ENCODE peak calls at places on chromosomes 5 and 9, in five cellular contexts. J is GM06990, H is fibroblast of lung, Y is fibroblast of pulmonary artery, E is uterus. P is an unnamed sample.

GRCh38 chr5:142445266-142445665 is 120.4 kb upstream of the SPRY4 start:
- DNase-seq in J (no peak), H (peak), Y (no peak), E (no peak), P (peak)

GRCh38 chr5:107425541-107426031 is 245.2 kb downstream of the EFNA5 start:
- DNase-seq in J (no peak), H (peak), Y (peak), E (no peak), P (peak)

GRCh38 chr5:150540615-150541396 is 32.9 kb downstream of the NDST1 start:
- DNase-seq in J (no peak), H (peak), Y (peak), E (peak), P (peak)

GRCh38 chr5:56026863-56027300 is 32.1 kb upstream of the IL6ST start:
- DNase-seq in J (peak), H (peak), Y (peak), E (no peak), P (no peak)

GRCh38 chr9:115340314-115340713 is 222.4 kb upstream of the TNC start:
- DNase-seq in J (no peak), H (no peak), Y (no peak), E (no peak), P (no peak)

GRCh38 chr9:4973246-4973645 is 11.8 kb upstream of the JAK2 start:
- DNase-seq in J (no peak), H (peak), Y (no peak), E (no peak), P (no peak)

GRCh38 chr9:19239955-19240354 is 9.5 kb downstream of the DENND4C start:
- DNase-seq in J (no peak), H (no peak), Y (peak), E (no peak), P (no peak)

GRCh38 chr5:15566306-15566705 is 66.3 kb downstream of the FBXL7 start:
- DNase-seq in J (no peak), H (peak), Y (no peak), E (no peak), P (no peak)

GRCh38 chr5:181199881-181200282 is 5.1 kb downstream of the TRIM7 start:
- DNase-seq in J (no peak), H (no peak), Y (no peak), E (no peak), P (no peak)

GRCh38 chr5:31811210-31811609 is 172.3 kb downstream of the PDZD2 start:
- DNase-seq in J (no peak), H (peak), Y (peak), E (no peak), P (no peak)

GRCh38 chr9:131420913-131421312 is 27.0 kb downstream of the PRRC2B start:
- DNase-seq in J (no peak), H (peak), Y (peak), E (no peak), P (no peak)

GRCh38 chr5:134749415-134749814 is 9.2 kb upstream of the DDX46 start:
- DNase-seq in J (no peak), H (peak), Y (no peak), E (no peak), P (no peak)

GRCh38 chr5:4862500-4862899 is 277.6 kb upstream of the ADAMTS16 start:
- DNase-seq in J (no peak), H (peak), Y (peak), E (no peak), P (no peak)

GRCh38 chr9:133768371-133768858 is 30.3 kb upstream of the SARDH start:
- DNase-seq in J (no peak), H (no peak), Y (no peak), E (no peak), P (no peak)

GRCh38 chr9:125812403-125812802 is 65.2 kb downstream of the PBX3 start:
- DNase-seq in J (no peak), H (no peak), Y (no peak), E (no peak), P (no peak)

GRCh38 chr5:179124853-179125788 is 64.9 kb downstream of the ZNF354C start:
- DNase-seq in J (no peak), H (no peak), Y (no peak), E (no peak), P (peak)

GRCh38 chr5:25006734-25007133 is 362.0 kb upstream of the CDH10 start:
- DNase-seq in J (no peak), H (peak), Y (peak), E (no peak), P (no peak)

GRCh38 chr5:79357401-79357800 is 121.5 kb downstream of the JMY start:
- DNase-seq in J (no peak), H (peak), Y (peak), E (no peak), P (no peak)

GRCh38 chr5:102853680-102854079 is 98.6 kb downstream of the PAM start:
- DNase-seq in J (no peak), H (peak), Y (no peak), E (no peak), P (no peak)

GRCh38 chr9:107373809-107374208 is 90.7 kb downstream of the RAD23B start:
- DNase-seq in J (no peak), H (no peak), Y (no peak), E (no peak), P (no peak)

GRCh38 chr5:136192526-136193395 is at the start of gene SMIM32:
- DNase-seq in J (peak), H (peak), Y (peak), E (no peak), P (peak)

GRCh38 chr5:100903036-100903887 is at the start of gene ST8SIA4:
- DNase-seq in J (peak), H (peak), Y (peak), E (peak), P (no peak)

GRCh38 chr9:14215614-14216013 is 98.3 kb downstream of the NFIB start:
- DNase-seq in J (no peak), H (peak), Y (peak), E (no peak), P (no peak)

GRCh38 chr9:133278161-133279131 is 3.4 kb upstream of the ABO start:
- DNase-seq in J (no peak), H (no peak), Y (no peak), E (no peak), P (no peak)

GRCh38 chr9:104826911-104827310 is 63.0 kb downstream of the NIPSNAP3B start:
- DNase-seq in J (no peak), H (no peak), Y (no peak), E (no peak), P (no peak)

GRCh38 chr5:95840969-95841368 is 18.4 kb upstream of the GLRX start:
- DNase-seq in J (no peak), H (no peak), Y (no peak), E (no peak), P (no peak)

GRCh38 chr5:72499730-72500129 is 7.5 kb downstream of the ZNF366 start:
- DNase-seq in J (no peak), H (no peak), Y (no peak), E (peak), P (no peak)

GRCh38 chr5:79236364-79236969 is 536 bp downstream of the JMY start:
- DNase-seq in J (peak), H (peak), Y (peak), E (no peak), P (no peak)

GRCh38 chr5:75671506-75671905 is 45.7 kb downstream of the POC5 start:
- DNase-seq in J (no peak), H (no peak), Y (peak), E (no peak), P (no peak)
- H3K4me3 ChIP-seq in J (no peak), H (no peak), Y (no peak), E (no peak), P (no peak)

DNA sequence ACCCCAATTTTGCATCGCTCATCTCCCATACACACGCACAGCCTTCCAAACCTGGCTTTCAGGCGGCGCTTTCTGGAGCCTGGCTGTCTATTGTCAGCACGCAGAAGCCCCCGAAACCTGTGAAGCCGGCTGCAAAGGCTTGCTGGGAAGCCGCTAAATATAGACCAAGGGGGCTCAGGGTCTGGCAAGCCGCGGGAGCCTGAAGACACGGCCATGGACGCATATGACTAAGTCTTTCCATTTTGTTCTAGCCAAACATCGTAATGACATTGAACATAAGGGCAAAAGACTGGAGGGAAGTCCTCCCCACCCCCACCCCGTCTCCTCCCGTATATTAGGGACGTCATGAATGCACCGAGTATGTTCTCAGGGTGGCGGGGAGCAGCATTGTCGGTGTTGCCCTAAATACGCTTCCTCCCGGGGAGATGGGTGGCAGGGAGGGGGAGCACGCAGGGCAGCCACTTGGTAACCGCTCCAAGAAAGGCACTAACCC is 1.1 kb downstream of the CTNND2 start:
- DNase-seq in J (peak), H (peak), Y (no peak), E (no peak), P (no peak)
- H3K4me3 ChIP-seq in J (no peak), H (no peak), Y (no peak), E (no peak), P (no peak)

GRCh38 chr9:37025381-37026084 is 8.5 kb downstream of the PAX5 start:
- DNase-seq in J (no peak), H (no peak), Y (no peak), E (no peak), P (no peak)
- H3K4me3 ChIP-seq in J (peak), H (no peak), Y (peak), E (peak), P (no peak)

DNA sequence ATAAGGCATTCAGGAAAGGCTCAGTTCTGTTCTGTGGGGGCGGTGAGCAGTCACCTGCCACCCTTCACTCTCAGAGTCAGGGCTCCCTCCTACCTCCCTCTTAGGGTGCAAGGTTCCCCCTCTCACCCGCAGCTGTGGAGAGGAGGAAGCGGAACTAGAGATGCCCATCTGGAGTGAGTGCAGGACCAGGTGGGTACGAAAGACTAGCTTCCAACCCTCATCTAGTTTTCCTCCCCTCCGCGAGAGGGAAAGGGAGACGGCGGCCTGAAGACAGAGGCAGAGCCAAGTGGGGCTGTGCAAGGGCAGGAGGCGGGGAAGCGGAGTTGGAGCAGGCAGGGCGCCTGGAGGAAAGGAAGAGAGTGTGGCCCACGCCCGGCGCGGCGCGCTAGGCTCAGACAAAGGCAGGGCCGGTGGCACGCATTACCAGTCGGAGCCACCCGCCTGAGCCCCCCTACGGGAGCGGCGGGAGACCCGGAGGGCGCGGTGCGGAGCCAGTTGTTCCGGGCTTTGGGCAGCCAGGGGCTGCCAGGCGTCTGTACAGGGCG is 7.3 kb downstream of the PRR7 start:
- DNase-seq in J (no peak), H (peak), Y (no peak), E (no peak), P (no peak)
- H3K4me3 ChIP-seq in J (peak), H (peak), Y (peak), E (peak), P (peak)